ENCODE peak calls at places on chromosomes 2 and 18, in ten cellular contexts. P is foreskin fibroblast; B is stimulated activated CD4-positive, alpha-beta T cell treated with anti-CD3 and anti-CD28 coated beads, Interleukin-12 subunit alpha, Interleukin-12 subunit beta, amount 100 ng/mL, for 4 hours; L is ureter; I is EL; Z is D341Med; A is breast epithelium; W is COR-L47; K is activated CD4-positive, alpha-beta T cell treated with anti-CD3 and anti-CD28 coated beads for 36 hours; M is GM12865. G is an unnamed sample.

GRCh38 chr2:126808929-126809328 is 89.8 kb upstream of the TEX51 start:
- DNase-seq in P (no peak), B (no peak), L (peak; percentile 25), I (no peak), Z (no peak), A (no peak), W (peak; percentile 11), K (no peak), M (no peak), G (no peak)

GRCh38 chr2:7427293-7428060 is 510.3 kb downstream of the RNF144A start:
- DNase-seq in P (peak; percentile 29), B (no peak), L (no peak), I (peak; percentile 45), Z (peak; percentile 51), A (no peak), W (peak; percentile 70), K (no peak), M (peak; percentile 76), G (no peak)

GRCh38 chr2:229543176-229543873 is 171.0 kb downstream of the DNER start:
- DNase-seq in P (no peak), B (no peak), L (no peak), I (no peak), Z (no peak), A (no peak), W (no peak), K (no peak), M (no peak), G (no peak)

GRCh38 chr2:231059756-231060155 is 3.1 kb downstream of the PSMD1 start:
- DNase-seq in P (no peak), B (no peak), L (no peak), I (no peak), Z (no peak), A (no peak), W (no peak), K (no peak), M (no peak), G (no peak)

GRCh38 chr2:48175254-48175653 is 269.0 kb upstream of the FBXO11 start:
- DNase-seq in P (peak; percentile 67), B (no peak), L (no peak), I (peak; percentile 78), Z (no peak), A (no peak), W (no peak), K (no peak), M (no peak), G (peak; percentile 78)

GRCh38 chr2:238439093-238439849 is 12.5 kb downstream of the ASB1 start:
- DNase-seq in P (peak; percentile 83), B (peak; percentile 45), L (no peak), I (peak; percentile 99), Z (no peak), A (peak; percentile 38), W (no peak), K (peak; percentile 84), M (no peak), G (peak; percentile 49)

GRCh38 chr2:20852139-20852538 is 29.2 kb upstream of the LDAH start:
- DNase-seq in P (no peak), B (no peak), L (no peak), I (no peak), Z (no peak), A (no peak), W (no peak), K (no peak), M (no peak), G (no peak)

GRCh38 chr18:48889115-48889941 is 61.4 kb downstream of the SMAD7 start:
- DNase-seq in P (no peak), B (no peak), L (peak; percentile 74), I (no peak), Z (no peak), A (no peak), W (no peak), K (no peak), M (no peak), G (no peak)

G was measured in trophoblast cell.